ENCODE peak calls at places on chromosomes 16 and 17, in four cellular contexts. A is ureter; H is CD4-positive, alpha-beta T cell; K is neural crest cell. P is an unnamed sample.

GRCh38 chr17:17947309-17947708 is 24.9 kb downstream of the TOM1L2 start:
- DNase-seq in K (no peak), H (no peak), A (no peak), P (no peak)

GRCh38 chr16:88649924-88650748 is 717 bp downstream of the CYBA start:
- DNase-seq in A (no peak), K (no peak), H (no peak), P (peak; percentile 71)

GRCh38 chr17:78142113-78142861 is 3.9 kb upstream of the C17orf99 start:
- DNase-seq in H (no peak), K (no peak), A (no peak), P (no peak)

GRCh38 chr17:58330997-58331814 is 2.6 kb upstream of the TSPOAP1 start:
- DNase-seq in A (no peak), K (no peak), H (peak; percentile 56), P (no peak)

GRCh38 chr17:82059272-82060000 is 6.2 kb downstream of the DUS1L start:
- DNase-seq in K (no peak), A (no peak), H (no peak), P (no peak)

GRCh38 chr17:74738051-74738996 is 1.3 kb downstream of the RAB37 start:
- DNase-seq in K (no peak), H (peak; percentile 58), A (peak; percentile 61), P (no peak)

GRCh38 chr16:10767127-10767526 is 23.5 kb downstream of the NUBP1 start:
- DNase-seq in H (no peak), A (no peak), K (no peak), P (no peak)

GRCh38 chr17:28384281-28385036 is 13.0 kb downstream of the SARM1 start:
- DNase-seq in A (peak; percentile 83), K (no peak), H (no peak), P (no peak)

GRCh38 chr17:56876766-56877179 is 37.1 kb downstream of the TRIM25 start:
- DNase-seq in H (no peak), K (no peak), A (no peak), P (no peak)

GRCh38 chr16:2981177-2981898 is 1.1 kb upstream of the PKMYT1 start:
- DNase-seq in A (no peak), K (no peak), H (no peak), P (no peak)

GRCh38 chr16:56916571-56917403 is 15.2 kb upstream of the HERPUD1 start:
- DNase-seq in K (no peak), H (no peak), A (no peak), P (peak; percentile 72)

GRCh38 chr16:57446530-57447141 is 549 bp downstream of the CIAPIN1 start:
- DNase-seq in K (peak; percentile 19), H (no peak), A (peak; percentile 48), P (peak; percentile 9)

GRCh38 chr17:9244066-9245052 is 223.0 kb downstream of the NTN1 start:
- DNase-seq in K (no peak), H (no peak), A (no peak), P (no peak)

GRCh38 chr17:21304091-21304490 is 19.6 kb downstream of the MAP2K3 start:
- DNase-seq in A (no peak), K (no peak), H (no peak), P (no peak)

GRCh38 chr17:46772879-46773620 is 45.4 kb downstream of the WNT3 start:
- DNase-seq in K (no peak), H (no peak), A (no peak), P (no peak)

GRCh38 chr17:81566461-81567126 is 14.4 kb upstream of the FAAP100 start:
- DNase-seq in A (peak; percentile 75), K (no peak), H (no peak), P (no peak)

GRCh38 chr16:50821586-50821985 is 79.7 kb downstream of the CYLD start:
- DNase-seq in H (no peak), A (peak; percentile 12), K (no peak), P (no peak)